ENCODE peak calls at places on chromosomes 5 and 9, in four cellular contexts. Z, D, P and S are unnamed samples. For H3K4me1, the result is how much of the 10 kb centered on the place peaks cover.

GRCh38 chr9:132268725-132269352 is 85.9 kb downstream of the SETX start:
- DNase-seq in D (peak), P (no peak), Z (peak), S (peak)

GRCh38 chr9:133521122-133522072 is 3.4 kb downstream of the MYMK start:
- DNase-seq in P (peak), D (no peak), Z (no peak), S (no peak)

GRCh38 chr9:93093081-93093448 is 3.0 kb upstream of the CARD19 start:
- DNase-seq in P (no peak), Z (no peak), D (peak), S (no peak)

GRCh38 chr9:8268216-8268878 is 468.8 kb upstream of the DMAC1 start:
- DNase-seq in D (no peak), Z (no peak), P (no peak), S (no peak)

GRCh38 chr5:147852365-147852764 is 20.9 kb upstream of the SPINK1 start:
- DNase-seq in Z (no peak), D (no peak), P (no peak), S (no peak)

GRCh38 chr9:2623046-2623865 is 1.7 kb downstream of the VLDLR start:
- DNase-seq in D (peak), Z (peak), P (peak), S (no peak)

GRCh38 chr5:32601623-32602295 is 16.4 kb downstream of the SUB1 start:
- DNase-seq in D (no peak), Z (no peak), P (no peak), S (no peak)

GRCh38 chr5:168653611-168654010 is 74.4 kb upstream of the PANK3 start:
- DNase-seq in Z (no peak), D (no peak), P (no peak), S (no peak)

GRCh38 chr5:87733918-87734317 is 321.2 kb upstream of the CCNH start:
- DNase-seq in D (no peak), P (no peak), Z (no peak), S (no peak)

GRCh38 chr5:75928992-75929391 is 154.2 kb upstream of the SV2C start:
- DNase-seq in D (no peak), P (no peak), Z (no peak), S (no peak)

GRCh38 chr5:78821519-78821918 is 163.6 kb downstream of the ARSB start:
- DNase-seq in P (no peak), Z (no peak), D (no peak), S (no peak)

GRCh38 chr5:179326176-179326997 is 18.9 kb downstream of the ADAMTS2 start:
- DNase-seq in D (peak), Z (peak), P (peak), S (no peak)

GRCh38 chr5:149831492-149831891 is 101.4 kb downstream of the PPARGC1B start:
- DNase-seq in Z (no peak), D (peak), P (no peak), S (no peak)

GRCh38 chr9:98929866-98930265 is 13.8 kb upstream of the COL15A1 start:
- DNase-seq in D (no peak), Z (no peak), P (no peak), S (no peak)

GRCh38 chr9:129458155-129458661 is 162.7 kb downstream of the C9orf50 start:
- DNase-seq in Z (peak), P (no peak), D (no peak), S (peak)

GRCh38 chr9:3980771-3981170 is 319.1 kb downstream of the GLIS3 start:
- DNase-seq in Z (no peak), P (no peak), D (no peak), S (no peak)

GRCh38 chr9:133579601-133580415 is 29.4 kb downstream of the FAM163B start:
- DNase-seq in Z (no peak), P (peak), D (no peak), S (no peak)

GRCh38 chr9:112097712-112098688 is 77.1 kb downstream of the SUSD1 start:
- DNase-seq in P (no peak), D (peak), Z (peak), S (peak)

GRCh38 chr9:91275641-91276040 is 86.1 kb downstream of the AUH start:
- DNase-seq in Z (no peak), P (no peak), D (no peak), S (no peak)

GRCh38 chr9:125889122-125889523 is 141.9 kb downstream of the PBX3 start:
- DNase-seq in D (peak), P (peak), Z (no peak), S (no peak)

GRCh38 chr5:73985145-73985544 is 359.1 kb downstream of the ARHGEF28 start:
- DNase-seq in D (no peak), P (no peak), Z (peak), S (no peak)

GRCh38 chr5:143629871-143630658 is 181.9 kb upstream of the HMHB1 start:
- DNase-seq in D (no peak), Z (peak), P (no peak), S (no peak)

GRCh38 chr9:13787234-13787833 is 507.8 kb upstream of the MPDZ start:
- DNase-seq in P (no peak), D (no peak), Z (no peak), S (no peak)

GRCh38 chr5:38853753-38854470 is 8.1 kb downstream of the OSMR start:
- DNase-seq in Z (peak), D (no peak), P (no peak), S (no peak)

GRCh38 chr9:122816163-122816867 is 12.1 kb downstream of the PDCL start:
- DNase-seq in Z (no peak), P (no peak), D (peak), S (peak)

GRCh38 chr9:88017086-88017485 is 42.8 kb upstream of the CDK20 start:
- DNase-seq in P (no peak), D (no peak), Z (no peak), S (no peak)

GRCh38 chr5:64147849-64148441 is 17.7 kb upstream of the RNF180 start:
- DNase-seq in Z (peak), D (peak), P (peak), S (no peak)

GRCh38 chr9:127569819-127570401 is 42.2 kb upstream of the STXBP1 start:
- DNase-seq in P (no peak), D (no peak), Z (no peak), S (no peak)

GRCh38 chr9:70012569-70012968 is 31.1 kb upstream of the MAMDC2 start:
- DNase-seq in Z (peak), P (no peak), D (no peak), S (no peak)

GRCh38 chr9:121299467-121300282 is 31.7 kb downstream of the GSN start:
- DNase-seq in D (peak), P (peak), Z (peak), S (no peak)

GRCh38 chr9:75683591-75683990 is 206.9 kb upstream of the PCSK5 start:
- DNase-seq in Z (no peak), D (no peak), P (no peak), S (no peak)

GRCh38 chr5:150511641-150512367 is 3.9 kb downstream of the NDST1 start:
- DNase-seq in Z (peak), D (no peak), P (no peak), S (no peak)

GRCh38 chr5:75460947-75461346 is 50.5 kb downstream of the CERT1 start:
- DNase-seq in Z (no peak), P (no peak), D (no peak), S (no peak)

GRCh38 chr9:30362368-30362767 is 2022.1 kb upstream of the ACO1 start:
- DNase-seq in Z (peak), P (no peak), D (no peak), S (no peak)

GRCh38 chr5:170863646-170864045 is 1.8 kb downstream of the RANBP17 start:
- DNase-seq in D (no peak), Z (no peak), P (no peak), S (no peak)

GRCh38 chr9:209143-209758 is 5.4 kb upstream of the DOCK8 start:
- DNase-seq in P (no peak), Z (no peak), D (no peak), S (no peak)

DNA sequence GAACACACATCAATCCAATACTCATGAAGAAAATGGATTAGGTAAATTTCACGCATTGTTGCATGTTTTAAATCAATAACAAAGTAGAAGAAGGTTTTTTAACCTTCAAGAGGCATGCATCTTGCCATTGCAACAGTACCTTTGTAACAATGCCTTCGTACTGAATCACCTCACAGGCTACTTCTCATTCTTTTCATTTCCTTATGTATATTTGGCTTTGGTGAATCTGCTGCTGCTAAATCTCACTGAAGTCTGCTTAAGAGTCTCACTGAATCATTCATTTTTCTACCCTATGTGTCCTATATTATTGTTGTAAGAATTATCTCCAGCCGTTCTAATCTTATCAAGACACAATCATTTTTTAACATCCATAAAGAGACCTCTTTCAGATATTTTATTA is 152.5 kb downstream of the CDH10 start:
- DNase-seq in D (no peak), P (no peak), Z (no peak), S (no peak)
- H3K27ac ChIP-seq in D (no peak), P (no peak), Z (no peak), S (no peak)

GRCh38 chr5:142070734-142071133 is 37.8 kb upstream of the NDFIP1 start:
- DNase-seq in P (no peak), Z (no peak), D (no peak), S (no peak)

GRCh38 chr5:142070000-142070399 is 38.6 kb upstream of the NDFIP1 start:
- DNase-seq in D (no peak), P (no peak), Z (no peak), S (no peak)

GRCh38 chr5:142072488-142072887 is 36.1 kb upstream of the NDFIP1 start:
- DNase-seq in D (no peak), Z (no peak), P (no peak), S (no peak)

GRCh38 chr5:142078251-142078650 is 30.3 kb upstream of the NDFIP1 start:
- DNase-seq in Z (no peak), D (no peak), P (no peak), S (no peak)

DNA sequence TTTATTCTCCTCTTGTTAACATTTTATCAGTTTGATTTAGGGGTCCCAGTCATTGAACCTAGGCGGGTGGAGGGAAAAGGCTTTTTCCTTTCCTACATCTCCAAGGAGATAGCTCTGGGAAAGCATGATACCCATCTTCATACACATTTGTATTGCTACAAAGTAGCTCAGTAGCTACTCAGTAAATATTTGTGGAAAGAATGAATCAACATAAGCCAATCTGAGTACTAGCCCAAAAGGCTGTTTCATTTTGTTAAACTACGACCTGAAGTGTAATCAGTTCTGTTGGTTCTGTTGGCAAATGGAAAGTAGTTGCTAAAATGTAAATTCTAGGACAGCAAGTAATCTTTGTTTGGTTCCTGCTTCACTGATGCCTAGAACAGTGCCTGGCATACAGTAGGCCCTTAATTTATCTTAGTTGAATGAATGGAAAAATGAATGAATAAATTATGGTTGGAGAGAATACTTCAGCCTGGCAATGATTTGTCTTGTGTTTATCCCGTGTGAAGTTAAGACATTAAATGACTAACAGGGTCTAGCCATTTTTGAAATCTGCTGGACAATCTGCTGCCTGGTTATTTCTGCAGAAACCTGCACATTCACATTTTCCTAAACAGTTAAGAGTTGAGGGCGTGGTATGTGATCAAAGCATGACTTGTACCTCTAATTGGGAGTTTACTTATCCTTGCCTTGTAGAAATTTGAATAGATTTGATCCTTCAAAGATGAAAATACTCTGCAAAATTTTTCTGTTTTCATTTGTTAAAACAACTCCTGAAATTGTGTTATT is 34.8 kb upstream of the NDFIP1 start:
- DNase-seq in Z (no peak), D (no peak), P (no peak), S (no peak)
- H3K4me3 ChIP-seq in Z (no peak), D (no peak), P (no peak), S (no peak)

GRCh38 chr5:139758510-139759036 is 37.0 kb upstream of the PSD2 start:
- DNase-seq in Z (no peak), D (no peak), P (no peak), S (no peak)

GRCh38 chr5:139761057-139761450 is 34.6 kb upstream of the PSD2 start:
- DNase-seq in D (no peak), Z (no peak), P (no peak), S (no peak)

GRCh38 chr5:139759219-139759721 is 36.3 kb upstream of the PSD2 start:
- DNase-seq in P (no peak), Z (no peak), D (no peak), S (no peak)

GRCh38 chr5:139761501-139761900 is 34.1 kb upstream of the PSD2 start:
- DNase-seq in D (no peak), Z (no peak), P (no peak), S (no peak)

GRCh38 chr5:139760066-139761056 is 35.2 kb upstream of the PSD2 start:
- DNase-seq in P (no peak), D (no peak), Z (no peak), S (no peak)
- H3K4me1 ChIP-seq in P (under half), D (under half), Z (under half), S (under half)

DNA sequence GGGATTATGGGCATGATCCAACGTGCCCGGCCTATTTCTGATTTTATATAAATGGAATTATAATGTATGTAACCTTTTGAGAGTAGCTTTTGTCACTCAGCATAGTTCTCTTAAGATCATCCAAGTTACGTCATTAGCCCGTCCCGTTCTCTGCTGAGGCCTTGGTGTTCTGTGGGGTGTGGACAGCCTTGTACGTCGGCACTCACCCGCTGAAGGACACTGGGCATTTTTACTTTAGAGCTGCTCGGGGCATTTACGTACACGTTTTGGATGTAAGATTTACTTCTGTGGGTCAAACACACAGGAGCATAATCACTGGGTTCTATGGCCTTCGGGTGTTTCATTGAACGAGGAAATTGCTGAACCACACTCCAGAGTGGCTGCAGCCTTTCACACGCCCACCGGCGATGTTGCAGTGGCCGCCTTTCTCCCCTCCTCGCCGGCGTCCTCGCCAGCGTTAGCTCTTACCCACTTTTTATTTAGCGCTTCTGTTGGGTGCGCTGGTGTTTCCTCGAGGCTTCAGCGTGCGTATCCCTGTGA is 101.8 kb downstream of the EHMT1 start:
- DNase-seq in D (no peak), P (no peak), Z (no peak), S (no peak)
- H3K27ac ChIP-seq in D (no peak), P (no peak), Z (peak), S (no peak)